ENCODE peak calls at places on chromosomes 13 and 19, in nine cellular contexts. R, T, M, F, U, P, A, I and Y are unnamed samples.

GRCh38 chr19:30328096-30328495 is 44.1 kb upstream of the ZNF536 start:
- DNase-seq in I (no peak), R (no peak), P (no peak), A (no peak), M (no peak), F (no peak), T (no peak), U (no peak), Y (no peak)

GRCh38 chr19:31548941-31549340 is 199.7 kb upstream of the TSHZ3 start:
- DNase-seq in P (no peak), A (no peak), R (no peak), U (no peak), I (peak; percentile 50), F (no peak), T (no peak), M (no peak), Y (no peak)

GRCh38 chr13:110444226-110444653 is 117.3 kb downstream of the RAB20 start:
- DNase-seq in F (no peak), I (no peak), M (no peak), A (no peak), T (no peak), R (no peak), U (no peak), P (no peak), Y (no peak)

GRCh38 chr13:25796474-25796873 is 255.3 kb downstream of the SHISA2 start:
- DNase-seq in M (no peak), P (no peak), R (no peak), I (no peak), U (no peak), F (no peak), A (no peak), T (no peak), Y (no peak)

GRCh38 chr19:11659612-11660011 is 62.3 kb downstream of the ZNF627 start:
- DNase-seq in R (no peak), I (peak; percentile 46), F (no peak), U (no peak), A (no peak), M (no peak), P (peak; percentile 51), T (no peak), Y (no peak)

GRCh38 chr13:99119686-99120085 is 81.0 kb upstream of the UBAC2 start:
- DNase-seq in U (no peak), I (no peak), T (no peak), R (no peak), P (no peak), F (no peak), M (no peak), A (no peak), Y (no peak)

GRCh38 chr19:50792852-50793250 is 2.6 kb downstream of the ACP4 start:
- DNase-seq in R (no peak), M (no peak), F (no peak), I (no peak), U (no peak), P (peak; percentile 30), A (no peak), T (no peak), Y (no peak)

GRCh38 chr13:64075543-64076271 is 2660.1 kb upstream of the PCDH20 start:
- DNase-seq in R (peak; percentile 46), T (no peak), U (no peak), F (no peak), M (no peak), I (no peak), P (no peak), A (no peak), Y (no peak)

GRCh38 chr13:110132178-110132975 is 174.6 kb downstream of the COL4A1 start:
- DNase-seq in I (no peak), F (no peak), P (peak; percentile 49), T (no peak), R (no peak), A (peak; percentile 87), U (no peak), M (no peak), Y (no peak)

GRCh38 chr13:99104396-99104795 is 96.3 kb upstream of the UBAC2 start:
- DNase-seq in F (no peak), R (no peak), U (no peak), P (no peak), M (no peak), I (no peak), T (no peak), A (no peak), Y (no peak)

GRCh38 chr19:35265126-35265995 is 3.4 kb upstream of the USF2 start:
- DNase-seq in F (peak; percentile 74), T (peak; percentile 52), R (no peak), P (no peak), M (no peak), A (no peak), U (peak; percentile 64), I (no peak), Y (no peak)

DNA sequence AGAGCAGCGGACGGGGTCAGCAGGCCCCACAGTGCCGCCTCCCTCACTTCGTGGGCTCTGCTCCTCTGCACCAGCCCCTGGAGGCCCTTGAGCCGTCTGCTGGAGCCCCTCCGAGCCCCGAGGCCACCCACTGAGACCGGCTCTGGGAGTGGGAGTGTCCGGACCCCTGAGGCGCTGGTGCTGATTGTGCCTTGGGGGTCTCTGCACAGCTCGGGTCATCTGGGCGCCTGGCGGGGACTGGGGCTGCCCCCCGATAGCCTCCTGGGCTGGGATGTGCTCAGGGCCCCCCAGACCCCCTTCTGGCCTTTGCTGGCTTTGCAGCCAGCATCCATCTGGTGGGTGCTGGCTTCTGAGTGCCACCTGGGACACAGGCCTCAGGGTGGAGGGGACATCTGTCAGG is 15.4 kb downstream of the CBARP start:
- DNase-seq in F (no peak), P (peak; percentile 76), R (peak; percentile 64), A (no peak), I (no peak), T (no peak), M (no peak), U (no peak), Y (no peak)
- TF ChIP-seq CTCF in F (no peak), P (no peak), R (no peak), A (no peak), I (no peak), T (no peak), M (peak; percentile 32), U (no peak), Y (no peak)

GRCh38 chr13:43363156-43363918 is 340.0 kb downstream of the DNAJC15 start:
- DNase-seq in A (peak; percentile 37), U (no peak), R (no peak), I (no peak), P (no peak), F (no peak), T (no peak), M (no peak), Y (no peak)

GRCh38 chr13:43365042-43365344 is 341.6 kb downstream of the DNAJC15 start:
- DNase-seq in I (no peak), P (no peak), M (no peak), T (no peak), A (peak; percentile 64), F (no peak), U (no peak), R (peak; percentile 24), Y (no peak)

GRCh38 chr13:43368003-43368402 is 344.6 kb downstream of the DNAJC15 start:
- DNase-seq in I (no peak), F (no peak), U (no peak), A (no peak), M (no peak), P (no peak), T (no peak), R (no peak), Y (no peak)

GRCh38 chr13:43360911-43361605 is 337.7 kb downstream of the DNAJC15 start:
- DNase-seq in R (no peak), U (no peak), I (no peak), P (no peak), M (no peak), F (no peak), T (no peak), A (peak; percentile 39), Y (no peak)

DNA sequence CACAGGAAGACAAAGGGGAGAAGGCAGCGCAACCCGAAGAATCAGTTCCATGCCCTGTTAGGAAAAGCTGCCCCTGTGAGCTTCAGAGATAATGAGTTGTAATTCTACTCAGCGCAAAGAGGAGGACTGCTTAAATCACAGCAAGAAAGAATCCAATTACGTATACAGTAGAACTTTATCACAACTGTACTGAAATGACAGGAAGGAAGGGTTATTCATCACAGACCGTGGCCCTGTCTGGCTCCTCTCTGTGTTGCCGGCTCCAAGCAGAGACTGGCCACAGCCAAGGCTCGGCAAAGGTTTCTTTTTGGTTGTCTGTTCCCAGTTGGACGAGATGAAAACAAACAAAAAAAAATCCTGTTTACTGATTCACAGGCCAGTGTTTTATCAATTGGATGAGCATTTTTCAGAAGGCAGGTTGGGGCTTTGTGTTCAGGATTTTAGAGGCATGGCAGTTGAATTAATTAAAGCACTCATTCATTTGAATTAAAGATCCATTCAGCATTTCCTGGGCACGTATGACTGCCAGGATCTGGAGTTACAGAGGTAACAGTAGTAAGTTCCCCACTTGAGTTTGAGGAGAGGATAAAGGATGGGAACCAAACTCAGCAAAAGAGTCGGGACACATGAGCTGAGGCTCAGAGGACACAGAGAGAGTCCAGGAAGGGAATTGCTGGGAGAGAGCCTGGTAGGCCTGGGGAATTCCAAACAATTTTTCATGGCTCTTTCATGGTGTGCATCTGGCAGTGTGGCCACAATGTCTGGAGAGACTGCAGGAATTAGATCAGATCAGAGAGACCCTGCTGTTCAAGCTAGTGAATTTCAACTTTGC is 341.0 kb downstream of the DNAJC15 start:
- DNase-seq in U (no peak), T (no peak), M (no peak), R (no peak), A (peak; percentile 82), I (no peak), F (no peak), P (no peak), Y (no peak)
- TF ChIP-seq POLR2AphosphoS5 in U (no peak), T (no peak), M (no peak), R (no peak), A (no peak), I (no peak), F (no peak), P (no peak), Y (no peak)

DNA sequence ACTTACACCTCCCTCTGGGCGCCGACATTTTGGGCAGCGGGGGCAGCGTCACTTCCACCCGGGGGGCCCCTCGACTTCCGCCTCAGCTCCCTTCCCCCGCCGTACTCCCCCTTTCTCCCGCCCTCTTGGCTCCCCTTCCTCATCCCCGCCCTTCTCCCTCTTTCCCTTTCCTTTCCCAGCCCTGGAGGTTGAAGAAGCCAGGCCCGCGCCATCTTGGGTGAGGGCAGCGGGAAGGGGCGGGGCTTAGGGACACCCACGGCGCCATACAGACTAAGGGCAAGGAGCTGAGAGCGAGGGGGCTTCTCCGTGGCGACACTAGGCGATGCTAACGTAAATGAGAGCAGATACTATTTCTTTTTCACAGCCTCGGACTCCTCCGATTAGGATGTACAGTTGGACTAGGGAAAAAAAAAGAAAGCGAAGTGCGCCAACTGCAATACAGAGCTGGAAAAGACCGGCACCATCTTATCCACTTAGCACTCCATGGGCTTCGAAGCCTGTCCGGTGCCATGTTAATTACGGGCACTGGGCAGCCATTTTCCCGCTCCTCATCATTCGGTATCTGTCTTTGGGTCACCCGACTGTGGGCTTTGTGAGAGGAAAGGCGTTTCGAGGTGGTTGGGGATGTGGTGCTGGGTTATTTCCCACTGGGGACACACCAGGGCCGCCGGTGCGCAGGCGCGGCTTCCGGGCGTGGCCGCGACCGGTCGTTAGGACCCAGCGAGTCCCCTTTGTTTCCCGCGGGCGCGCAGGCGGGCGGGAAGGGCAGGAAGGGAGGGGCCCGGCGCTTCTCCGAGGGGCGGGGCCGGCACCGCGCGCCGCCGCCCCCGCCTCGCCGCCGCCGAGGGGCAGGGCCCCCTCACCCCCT is at the start of the genes FIZ1 and ZNF524:
- DNase-seq in P (peak; percentile 92), U (peak; percentile 100), R (peak; percentile 98), T (peak; percentile 99), A (peak; percentile 100), I (peak; percentile 99), F (peak; percentile 97), M (peak; percentile 95), Y (peak; percentile 94)
- TF ChIP-seq CTCF in P (no peak), U (no peak), R (no peak), T (no peak), A (no peak), I (no peak), F (peak; percentile 28), M (no peak), Y (no peak)

GRCh38 chr13:70994204-70994603 is 872.8 kb downstream of the DACH1 start:
- DNase-seq in M (no peak), A (no peak), F (no peak), P (no peak), U (no peak), T (no peak), I (no peak), R (no peak), Y (no peak)
- TF ChIP-seq POLR2AphosphoS5 in M (no peak), A (no peak), F (no peak), P (no peak), U (no peak), T (no peak), I (no peak), R (no peak), Y (no peak)